ENCODE peak calls at places on chromosomes 12 and 14, in eight cellular contexts. F is NCI-H2029 treated with DMSO at 0.1 percent for 48 hours; H is brain pericyte; M is HL-60; W is AG20443; C is M059J; R is B cell; P is activated CD8-positive, alpha-beta T cell treated with anti-CD3 and anti-CD28 coated beads, Interleukin-2, amount 10 ng/mL, durations not matched to agents 7 days and 5 days. T is an unnamed sample.
A peak's percentile ranks its signal among the peaks of the same experiment; 100 is the strongest.

GRCh38 chr12:29889737-29890136 is 106.0 kb upstream of the TMTC1 start:
- DNase-seq in F (peak; percentile 24), H (peak; percentile 4), M (peak; percentile 24), W (no peak), C (peak; percentile 33), R (no peak), P (peak; percentile 22), T (peak; percentile 8)

GRCh38 chr12:120098756-120099470 is 17.6 kb downstream of the RAB35 start:
- DNase-seq in F (no peak), H (no peak), M (no peak), W (no peak), C (no peak), R (no peak), P (no peak), T (no peak)

GRCh38 chr14:100440207-100440631 is 117.1 kb downstream of the SLC25A47 start:
- DNase-seq in F (peak; percentile 42), H (no peak), M (no peak), W (peak; percentile 78), C (peak; percentile 84), R (peak; percentile 42), P (peak; percentile 54), T (peak; percentile 81)

GRCh38 chr12:13435535-13435934 is 239.0 kb downstream of the EMP1 start:
- DNase-seq in F (no peak), H (no peak), M (no peak), W (no peak), C (peak; percentile 18), R (no peak), P (no peak), T (no peak)

GRCh38 chr12:50932787-50933280 is 19.5 kb upstream of the HIGD1C start:
- DNase-seq in F (no peak), H (no peak), M (no peak), W (no peak), C (no peak), R (no peak), P (no peak), T (no peak)

GRCh38 chr14:22163051-22163450 is 426.0 kb downstream of the DAD1 start:
- DNase-seq in F (no peak), H (no peak), M (no peak), W (no peak), C (no peak), R (no peak), P (no peak), T (no peak)

GRCh38 chr12:24360057-24360456 is 410.6 kb upstream of the SOX5 start:
- DNase-seq in F (no peak), H (no peak), M (no peak), W (no peak), C (no peak), R (peak; percentile 16), P (no peak), T (no peak)

GRCh38 chr14:78848234-78848820 is 678.2 kb downstream of the NRXN3 start:
- DNase-seq in F (no peak), H (peak; percentile 1), M (no peak), W (peak; percentile 43), C (peak; percentile 29), R (peak; percentile 15), P (peak; percentile 29), T (peak; percentile 41)

GRCh38 chr14:71478542-71478941 is 453.7 kb upstream of the RGS6 start:
- DNase-seq in F (no peak), H (no peak), M (peak; percentile 11), W (peak; percentile 27), C (peak; percentile 58), R (peak; percentile 32), P (no peak), T (peak; percentile 26)

T was measured in foreskin keratinocyte.